ENCODE peak calls at places on chromosomes 12 and 14, in six cellular contexts. A is T-cell; F is stimulated activated CD4-positive, alpha-beta T cell treated with anti-CD3 and anti-CD28 coated beads, TNF-alpha, amount 100 ng/mL, for 24 hours; X is endodermal cell; K is IMR-90; Y is GOT3. C is an unnamed sample.

GRCh38 chr14:52391866-52392600 is 77.9 kb downstream of the PTGER2 start:
- DNase-seq in A (no peak), F (no peak), X (no peak), K (peak; percentile 48), Y (no peak), C (no peak)

GRCh38 chr14:94623856-94624499 is 11.8 kb downstream of the SERPINA3 start:
- DNase-seq in A (no peak), F (no peak), X (no peak), K (no peak), Y (no peak), C (no peak)

GRCh38 chr14:43938588-43939281 is 568.3 kb downstream of the FSCB start:
- DNase-seq in A (no peak), F (no peak), X (no peak), K (no peak), Y (no peak), C (no peak)

GRCh38 chr12:111773801-111774551 is 7.2 kb downstream of the ALDH2 start:
- DNase-seq in A (no peak), F (no peak), X (no peak), K (peak; percentile 97), Y (no peak), C (peak; percentile 93)

GRCh38 chr14:24190416-24190815 is 1.8 kb upstream of the IPO4 start:
- DNase-seq in A (no peak), F (no peak), X (no peak), K (no peak), Y (no peak), C (no peak)

GRCh38 chr14:101025656-101026055 is 122.1 kb upstream of the RTL1 start:
- DNase-seq in A (no peak), F (no peak), X (peak; percentile 6), K (no peak), Y (no peak), C (peak; percentile 20)

GRCh38 chr14:77014004-77014604 is 14.4 kb downstream of the IRF2BPL start:
- DNase-seq in A (no peak), F (no peak), X (peak; percentile 76), K (peak; percentile 47), Y (no peak), C (no peak)

GRCh38 chr12:119365451-119365850 is 30.9 kb downstream of the CCDC60 start:
- DNase-seq in A (no peak), F (no peak), X (no peak), K (no peak), Y (no peak), C (no peak)

GRCh38 chr14:61077946-61078738 is 97.1 kb downstream of the SLC38A6 start:
- DNase-seq in A (no peak), F (no peak), X (no peak), K (peak; percentile 38), Y (no peak), C (no peak)

GRCh38 chr14:72786377-72787350 is 107.2 kb downstream of the DPF3 start:
- DNase-seq in A (no peak), F (no peak), X (no peak), K (no peak), Y (no peak), C (peak; percentile 16)

GRCh38 chr12:77968571-77968970 is 137.9 kb downstream of the NAV3 start:
- DNase-seq in A (no peak), F (no peak), X (no peak), K (no peak), Y (no peak), C (no peak)

GRCh38 chr12:42119085-42119633 is 25.5 kb downstream of the GXYLT1 start:
- DNase-seq in A (no peak), F (no peak), X (no peak), K (peak; percentile 97), Y (no peak), C (no peak)

GRCh38 chr14:77181603-77182437 is at the start of gene TMEM63C:
- DNase-seq in A (peak; percentile 26), F (peak; percentile 33), X (peak; percentile 99), K (no peak), Y (no peak), C (no peak)

GRCh38 chr12:92551853-92552397 is 150.9 kb upstream of the PLEKHG7 start:
- DNase-seq in A (no peak), F (peak; percentile 37), X (no peak), K (peak; percentile 73), Y (no peak), C (no peak)

GRCh38 chr12:94175763-94176660 is 27.6 kb downstream of the PLXNC1 start:
- DNase-seq in A (no peak), F (no peak), X (no peak), K (peak; percentile 36), Y (no peak), C (no peak)

GRCh38 chr14:47821134-47821533 is 145.7 kb upstream of the MDGA2 start:
- DNase-seq in A (no peak), F (no peak), X (no peak), K (no peak), Y (no peak), C (no peak)

GRCh38 chr14:98244162-98244948 is 1027.6 kb downstream of the BCL11B start:
- DNase-seq in A (no peak), F (no peak), X (no peak), K (no peak), Y (no peak), C (no peak)

GRCh38 chr12:57005980-57006808 is at the start of gene ZBTB39:
- DNase-seq in A (peak; percentile 54), F (peak; percentile 40), X (peak; percentile 92), K (peak; percentile 35), Y (no peak), C (no peak)

GRCh38 chr14:53273671-53274072 is 120.5 kb upstream of the DDHD1 start:
- DNase-seq in A (no peak), F (no peak), X (no peak), K (peak; percentile 10), Y (no peak), C (no peak)

GRCh38 chr12:2453076-2453806 is 341.5 kb upstream of the FKBP4 start:
- DNase-seq in A (no peak), F (no peak), X (no peak), K (no peak), Y (no peak), C (no peak)

GRCh38 chr12:120710805-120711296 is 593 bp downstream of the UNC119B start:
- DNase-seq in A (no peak), F (no peak), X (peak; percentile 78), K (no peak), Y (no peak), C (no peak)

GRCh38 chr14:65255029-65255545 is 152.8 kb upstream of the MAX start:
- DNase-seq in A (no peak), F (no peak), X (no peak), K (peak; percentile 82), Y (no peak), C (no peak)

C was measured in suprapubic skin.